ENCODE peak calls at places on chromosome 10, in five cellular contexts. S is T-helper 17 cell, H is T-helper 9 cell, I is cardiac fibroblast, B is RWPE1. X is an unnamed sample.

GRCh38 chr10:59176241-59177030 is at the start of gene PHYHIPL:
- DNase-seq in H (no peak), I (no peak), S (no peak), B (peak), X (peak)

GRCh38 chr10:58773351-58773750 is 260.7 kb downstream of the BICC1 start:
- DNase-seq in I (peak), B (no peak), S (no peak), H (no peak), X (no peak)

GRCh38 chr10:92742331-92743228 is 52.8 kb downstream of the HHEX start:
- DNase-seq in H (no peak), I (no peak), S (no peak), B (no peak), X (no peak)

GRCh38 chr10:99007457-99007856 is 228.2 kb downstream of the HPSE2 start:
- DNase-seq in B (no peak), S (no peak), H (no peak), I (no peak), X (no peak)

GRCh38 chr10:21531164-21531563 is 2.9 kb upstream of the MLLT10 start:
- DNase-seq in S (no peak), H (no peak), I (peak), B (no peak), X (no peak)

GRCh38 chr10:113879691-113880090 is 25.2 kb downstream of the NHLRC2 start:
- DNase-seq in B (no peak), I (no peak), S (no peak), H (no peak), X (no peak)

GRCh38 chr10:6108631-6109443 is 20.0 kb downstream of the RBM17 start:
- DNase-seq in I (peak), S (no peak), H (peak), B (peak), X (peak)

GRCh38 chr10:34124522-34125035 is 690.5 kb downstream of the PARD3 start:
- DNase-seq in I (peak), S (no peak), H (no peak), B (peak), X (no peak)

GRCh38 chr10:76191371-76191770 is 759.9 kb downstream of the LRMDA start:
- DNase-seq in B (no peak), I (no peak), S (no peak), H (no peak), X (no peak)

GRCh38 chr10:122176232-122176865 is 94.7 kb upstream of the BTBD16 start:
- DNase-seq in B (no peak), I (no peak), S (no peak), H (no peak), X (no peak)

GRCh38 chr10:72107325-72108003 is 19.1 kb upstream of the SPOCK2 start:
- DNase-seq in B (peak), S (no peak), I (no peak), H (no peak), X (no peak)

GRCh38 chr10:124912052-124912435 is 29.9 kb upstream of the ZRANB1 start:
- DNase-seq in I (no peak), B (no peak), S (no peak), H (no peak), X (no peak)

GRCh38 chr10:99460070-99460469 is 29.6 kb upstream of the GOT1 start:
- DNase-seq in B (no peak), H (no peak), S (no peak), I (no peak), X (no peak)

GRCh38 chr10:89283174-89283987 is 18.5 kb upstream of the IFIT2 start:
- DNase-seq in H (no peak), S (no peak), I (peak), B (no peak), X (no peak)

GRCh38 chr10:12973149-12973718 is 28.3 kb downstream of the CCDC3 start:
- DNase-seq in B (no peak), H (no peak), S (no peak), I (no peak), X (no peak)

GRCh38 chr10:79502561-79503309 is 9.6 kb upstream of the EIF5AL1 start:
- DNase-seq in I (peak), H (no peak), B (no peak), S (no peak), X (peak)

GRCh38 chr10:112298581-112298980 is 15.4 kb downstream of the TECTB start:
- DNase-seq in S (no peak), I (no peak), B (no peak), H (no peak), X (no peak)

GRCh38 chr10:123746520-123746919 is 80.4 kb downstream of the GPR26 start:
- DNase-seq in H (no peak), B (no peak), S (no peak), I (no peak), X (no peak)

GRCh38 chr10:125661942-125662515 is 20.9 kb downstream of the TEX36 start:
- DNase-seq in S (no peak), B (peak), H (no peak), I (peak), X (peak)

GRCh38 chr10:133127291-133128125 is 32.5 kb upstream of the KNDC1 start:
- DNase-seq in H (peak), I (no peak), B (peak), S (peak), X (peak)

GRCh38 chr10:4303045-4303444 is 518.0 kb upstream of the KLF6 start:
- DNase-seq in H (no peak), B (no peak), I (peak), S (no peak), X (no peak)

GRCh38 chr10:132684164-132684891 is 101.6 kb downstream of the NKX6-2 start:
- DNase-seq in H (no peak), S (no peak), B (no peak), I (no peak), X (no peak)

GRCh38 chr10:43120948-43121290 is 17.3 kb upstream of the CSGALNACT2 start:
- DNase-seq in H (no peak), B (no peak), I (no peak), S (no peak), X (no peak)